ENCODE peak calls at places on chromosome 22, in four cellular contexts. One of them, this sample, is unnamed.

GRCh38 chr22:19134176-19134831 is 3.2 kb downstream of the TSSK2 start:
- DNase-seq in fibroblast of lung: no peak
- DNase-seq in SK-N-SH: no peak
- DNase-seq in H1: no peak
- DNase-seq in this sample: no peak

GRCh38 chr22:21726650-21727049 is 8.9 kb downstream of the YPEL1 start:
- DNase-seq in fibroblast of lung: no peak
- DNase-seq in SK-N-SH: peak; percentile 57
- DNase-seq in H1: peak; percentile 36
- DNase-seq in this sample: peak; percentile 81

GRCh38 chr22:44243761-44244160 is 63.0 kb downstream of the PARVG start:
- DNase-seq in fibroblast of lung: no peak
- DNase-seq in SK-N-SH: no peak
- DNase-seq in H1: no peak
- DNase-seq in this sample: no peak

GRCh38 chr22:22810018-22810427 is 77.6 kb upstream of the IGLL5 start:
- DNase-seq in fibroblast of lung: peak; percentile 21
- DNase-seq in SK-N-SH: peak; percentile 51
- DNase-seq in H1: no peak
- DNase-seq in this sample: peak; percentile 82

GRCh38 chr22:20746466-20747189 is 27.3 kb upstream of the SERPIND1 start:
- DNase-seq in fibroblast of lung: no peak
- DNase-seq in SK-N-SH: no peak
- DNase-seq in H1: no peak
- DNase-seq in this sample: no peak

GRCh38 chr22:45034821-45035220 is 25.0 kb upstream of the PHF21B start:
- DNase-seq in fibroblast of lung: no peak
- DNase-seq in SK-N-SH: no peak
- DNase-seq in H1: no peak
- DNase-seq in this sample: no peak

GRCh38 chr22:28014141-28015055 is 95.3 kb upstream of the PITPNB start:
- DNase-seq in fibroblast of lung: no peak
- DNase-seq in SK-N-SH: no peak
- DNase-seq in H1: no peak
- DNase-seq in this sample: peak; percentile 83

GRCh38 chr22:19969141-19969928 is 27.7 kb upstream of the TXNRD2 start:
- DNase-seq in fibroblast of lung: no peak
- DNase-seq in SK-N-SH: no peak
- DNase-seq in H1: no peak
- DNase-seq in this sample: no peak

GRCh38 chr22:48837341-48837935 is 990.2 kb downstream of the BRD1 start:
- DNase-seq in fibroblast of lung: no peak
- DNase-seq in SK-N-SH: no peak
- DNase-seq in H1: no peak
- DNase-seq in this sample: no peak

GRCh38 chr22:44202261-44202789 is 21.6 kb downstream of the PARVG start:
- DNase-seq in fibroblast of lung: peak; percentile 79
- DNase-seq in SK-N-SH: no peak
- DNase-seq in H1: no peak
- DNase-seq in this sample: no peak

GRCh38 chr22:28345304-28345703 is 334.3 kb downstream of the TTC28 start:
- DNase-seq in fibroblast of lung: peak; percentile 28
- DNase-seq in SK-N-SH: no peak
- DNase-seq in H1: no peak
- DNase-seq in this sample: no peak

GRCh38 chr22:29907753-29908515 is 25.0 kb downstream of the MTMR3 start:
- DNase-seq in fibroblast of lung: peak; percentile 94
- DNase-seq in SK-N-SH: peak; percentile 14
- DNase-seq in H1: no peak
- DNase-seq in this sample: no peak

GRCh38 chr22:49296561-49296960 is 531.1 kb downstream of the BRD1 start:
- DNase-seq in fibroblast of lung: no peak
- DNase-seq in SK-N-SH: no peak
- DNase-seq in H1: no peak
- DNase-seq in this sample: no peak

GRCh38 chr22:17966403-17966717 is 58.0 kb downstream of the MICAL3 start:
- DNase-seq in fibroblast of lung: no peak
- DNase-seq in SK-N-SH: no peak
- DNase-seq in H1: no peak
- DNase-seq in this sample: no peak

GRCh38 chr22:17972385-17973181 is 51.8 kb downstream of the MICAL3 start:
- DNase-seq in fibroblast of lung: peak; percentile 88
- DNase-seq in SK-N-SH: no peak
- DNase-seq in H1: no peak
- DNase-seq in this sample: peak; percentile 32

GRCh38 chr22:22378446-22379415 is 129.8 kb downstream of the ZNF280B start:
- DNase-seq in fibroblast of lung: no peak
- DNase-seq in SK-N-SH: no peak
- DNase-seq in H1: no peak
- DNase-seq in this sample: no peak

GRCh38 chr22:48719978-48720661 is 1107.6 kb downstream of the BRD1 start:
- DNase-seq in fibroblast of lung: no peak
- DNase-seq in SK-N-SH: peak; percentile 67
- DNase-seq in H1: no peak
- DNase-seq in this sample: peak; percentile 31

GRCh38 chr22:19066531-19067271 is 55.5 kb downstream of the DGCR2 start:
- DNase-seq in fibroblast of lung: peak; percentile 58
- DNase-seq in SK-N-SH: no peak
- DNase-seq in H1: no peak
- DNase-seq in this sample: no peak

GRCh38 chr22:22395230-22395629 is 113.3 kb downstream of the ZNF280B start:
- DNase-seq in fibroblast of lung: no peak
- DNase-seq in SK-N-SH: no peak
- DNase-seq in H1: no peak
- DNase-seq in this sample: no peak

GRCh38 chr22:49159711-49160110 is 668.0 kb downstream of the BRD1 start:
- DNase-seq in fibroblast of lung: no peak
- DNase-seq in SK-N-SH: no peak
- DNase-seq in H1: no peak
- DNase-seq in this sample: no peak

GRCh38 chr22:19892249-19892879 is 37.7 kb upstream of the GNB1L start:
- DNase-seq in fibroblast of lung: peak; percentile 29
- DNase-seq in SK-N-SH: peak; percentile 79
- DNase-seq in H1: no peak
- DNase-seq in this sample: peak; percentile 65

GRCh38 chr22:31056986-31057599 is 24.0 kb upstream of the SMTN start:
- DNase-seq in fibroblast of lung: no peak
- DNase-seq in SK-N-SH: no peak
- DNase-seq in H1: no peak
- DNase-seq in this sample: no peak
- H2AFZ ChIP-seq in fibroblast of lung: no peak overlapping the region
- H2AFZ ChIP-seq in SK-N-SH: no peak overlapping the region
- H2AFZ ChIP-seq in H1: no peak overlapping the region
- H2AFZ ChIP-seq in this sample: peak overlapping the region; percentile 60

DNA sequence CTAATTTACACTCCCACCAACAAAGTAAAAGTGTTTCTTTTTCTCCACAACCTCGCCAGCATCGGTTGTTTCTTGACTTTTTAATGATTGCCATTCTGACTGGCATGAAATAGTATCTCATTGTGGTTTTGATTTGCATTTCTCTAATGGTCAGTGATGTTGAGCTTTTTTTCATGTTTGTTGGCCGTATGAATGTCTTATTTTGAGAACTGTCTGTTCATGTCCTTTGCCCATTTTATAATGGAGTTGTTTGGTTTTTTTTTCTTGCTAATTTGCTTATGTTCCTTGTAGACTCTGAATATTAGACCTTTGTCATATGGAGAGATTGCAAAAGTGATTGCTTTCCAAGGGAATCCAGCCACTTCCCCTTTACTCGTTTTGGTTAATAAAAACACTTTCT is 17.0 kb upstream of the APOL4 start:
- DNase-seq in fibroblast of lung: no peak
- DNase-seq in SK-N-SH: no peak
- DNase-seq in H1: no peak
- DNase-seq in this sample: no peak
- H2AFZ ChIP-seq in fibroblast of lung: no peak overlapping the region
- H2AFZ ChIP-seq in SK-N-SH: no peak overlapping the region
- H2AFZ ChIP-seq in H1: no peak overlapping the region
- H2AFZ ChIP-seq in this sample: no peak overlapping the region

GRCh38 chr22:32949719-32950118 is 108.5 kb downstream of the SYN3 start:
- DNase-seq in fibroblast of lung: no peak
- DNase-seq in SK-N-SH: peak; percentile 11
- DNase-seq in H1: no peak
- DNase-seq in this sample: no peak

GRCh38 chr22:32951081-32951806 is 106.9 kb downstream of the SYN3 start:
- DNase-seq in fibroblast of lung: no peak
- DNase-seq in SK-N-SH: peak; percentile 36
- DNase-seq in H1: peak; percentile 15
- DNase-seq in this sample: peak; percentile 43

GRCh38 chr22:32947581-32947980 is 110.6 kb downstream of the SYN3 start:
- DNase-seq in fibroblast of lung: no peak
- DNase-seq in SK-N-SH: no peak
- DNase-seq in H1: no peak
- DNase-seq in this sample: no peak

GRCh38 chr22:32951807-32952153 is 106.4 kb downstream of the SYN3 start:
- DNase-seq in fibroblast of lung: no peak
- DNase-seq in SK-N-SH: peak; percentile 60
- DNase-seq in H1: no peak
- DNase-seq in this sample: no peak

DNA sequence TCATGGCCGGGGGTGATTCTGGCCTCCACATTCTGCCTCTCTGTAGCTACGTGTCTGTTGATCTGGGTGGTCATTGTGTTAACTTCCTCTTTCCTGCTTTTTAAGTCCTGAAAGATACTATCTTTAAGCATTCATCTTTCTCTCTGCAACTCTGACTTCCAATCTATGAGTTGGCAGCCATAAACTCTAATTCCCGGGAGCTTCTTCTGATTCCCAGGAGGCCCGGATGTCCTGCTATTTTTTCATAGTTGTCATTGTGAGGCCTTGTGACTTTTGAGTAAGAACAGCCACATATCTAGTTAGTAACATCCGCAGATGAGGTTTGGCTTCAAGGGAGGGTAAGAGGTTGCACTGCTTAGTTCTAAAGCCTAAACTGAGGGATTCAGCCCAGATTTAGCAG is 107.8 kb downstream of the SYN3 start:
- DNase-seq in fibroblast of lung: no peak
- DNase-seq in SK-N-SH: peak; percentile 18
- DNase-seq in H1: no peak
- DNase-seq in this sample: no peak
- H2AFZ ChIP-seq in fibroblast of lung: no peak overlapping the region
- H2AFZ ChIP-seq in SK-N-SH: no peak overlapping the region
- H2AFZ ChIP-seq in H1: no peak overlapping the region
- H2AFZ ChIP-seq in this sample: no peak overlapping the region

DNA sequence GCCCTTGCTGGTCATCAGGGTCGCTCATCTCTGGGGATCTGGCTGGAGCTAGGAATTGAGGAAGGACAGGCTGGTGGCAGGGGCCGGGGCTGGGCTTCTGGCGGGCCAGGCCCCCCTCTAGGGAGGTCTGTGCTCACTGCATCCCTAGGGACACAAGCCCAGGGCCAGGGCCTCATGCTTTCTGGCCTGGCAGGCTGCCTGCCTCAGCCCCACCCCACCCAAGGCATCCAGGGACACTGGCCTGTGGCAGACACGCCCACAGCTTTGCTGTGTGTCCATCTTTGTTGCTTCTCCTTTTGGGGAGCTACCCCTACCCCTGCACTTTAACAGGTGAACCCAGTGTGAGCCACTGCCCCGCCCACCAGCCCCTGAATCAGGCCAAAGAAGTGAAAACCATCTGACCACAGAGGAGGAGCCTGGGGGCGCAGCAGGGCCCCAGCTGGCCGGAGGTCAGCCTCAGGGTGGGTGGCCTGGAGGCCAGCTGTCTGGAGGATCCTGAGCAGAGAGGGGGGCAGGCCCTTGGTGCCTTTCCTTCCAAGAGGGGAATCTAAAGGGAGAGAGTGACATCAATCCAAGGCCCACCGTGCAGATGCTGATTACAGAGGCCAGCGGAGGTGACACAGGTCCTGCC is 26.8 kb upstream of the CELSR1 start:
- DNase-seq in fibroblast of lung: no peak
- DNase-seq in SK-N-SH: peak; percentile 81
- DNase-seq in H1: no peak
- DNase-seq in this sample: peak; percentile 52
- H2AFZ ChIP-seq in fibroblast of lung: no peak overlapping the region
- H2AFZ ChIP-seq in SK-N-SH: no peak overlapping the region
- H2AFZ ChIP-seq in H1: no peak overlapping the region
- H2AFZ ChIP-seq in this sample: peak overlapping the region; percentile 86

GRCh38 chr22:24060375-24060788 is 49.3 kb downstream of the CABIN1 start:
- DNase-seq in fibroblast of lung: peak; percentile 90
- DNase-seq in SK-N-SH: no peak
- DNase-seq in H1: no peak
- DNase-seq in this sample: no peak

GRCh38 chr22:24063361-24063760 is 52.3 kb downstream of the CABIN1 start:
- DNase-seq in fibroblast of lung: no peak
- DNase-seq in SK-N-SH: no peak
- DNase-seq in H1: no peak
- DNase-seq in this sample: no peak

GRCh38 chr22:24059121-24059520 is 48.0 kb downstream of the CABIN1 start:
- DNase-seq in fibroblast of lung: peak; percentile 84
- DNase-seq in SK-N-SH: no peak
- DNase-seq in H1: no peak
- DNase-seq in this sample: no peak

GRCh38 chr22:24061124-24061684 is 50.1 kb downstream of the CABIN1 start:
- DNase-seq in fibroblast of lung: no peak
- DNase-seq in SK-N-SH: no peak
- DNase-seq in H1: no peak
- DNase-seq in this sample: no peak

DNA sequence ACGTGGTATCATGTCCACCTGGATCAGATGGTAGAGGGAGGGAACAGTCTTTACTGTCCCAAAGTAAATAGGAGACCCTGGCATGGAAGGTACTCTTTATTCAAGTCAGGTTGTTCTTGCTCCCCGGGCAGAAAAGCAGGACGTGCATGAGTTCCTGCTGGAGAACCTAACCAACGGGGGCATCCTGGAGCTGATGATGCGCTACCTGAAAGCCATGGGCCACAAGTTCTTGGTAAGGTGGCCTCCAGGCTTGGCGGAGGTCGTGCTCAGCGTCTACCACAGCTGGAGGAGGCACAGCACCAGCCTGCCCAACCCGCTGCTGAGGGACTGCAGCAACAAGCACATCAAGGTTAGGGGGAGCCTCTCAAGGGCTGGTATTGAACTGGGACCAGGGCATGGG is 48.7 kb downstream of the CABIN1 start:
- DNase-seq in fibroblast of lung: no peak
- DNase-seq in SK-N-SH: no peak
- DNase-seq in H1: no peak
- DNase-seq in this sample: no peak
- H2AFZ ChIP-seq in fibroblast of lung: no peak overlapping the region
- H2AFZ ChIP-seq in SK-N-SH: no peak overlapping the region
- H2AFZ ChIP-seq in H1: no peak overlapping the region
- H2AFZ ChIP-seq in this sample: no peak overlapping the region